ENCODE peak calls at places on chromosomes 6 and 20, in six cellular contexts. E is heart left ventricle, Y is astrocyte of the spinal cord, P is GM12865, G is psoas muscle, T is Peyer's patch. Q is an unnamed sample.

GRCh38 chr20:10955166-10955565 is 281.4 kb upstream of the JAG1 start:
- DNase-seq in E (no peak), Y (peak; percentile 69), P (no peak), G (no peak), T (no peak), Q (no peak)

GRCh38 chr6:113733386-113733785 is 123.8 kb upstream of the MARCKS start:
- DNase-seq in E (no peak), Y (no peak), P (no peak), G (no peak), T (no peak), Q (no peak)

GRCh38 chr6:2020909-2021308 is 224.5 kb downstream of the GMDS start:
- DNase-seq in E (no peak), Y (peak; percentile 71), P (no peak), G (no peak), T (no peak), Q (peak; percentile 17)

GRCh38 chr20:23257848-23258746 is 92.5 kb upstream of the NXT1 start:
- DNase-seq in E (no peak), Y (peak; percentile 89), P (no peak), G (no peak), T (no peak), Q (peak; percentile 95)

GRCh38 chr20:47603260-47603659 is 101.6 kb downstream of the NCOA3 start:
- DNase-seq in E (no peak), Y (no peak), P (no peak), G (no peak), T (no peak), Q (no peak)

GRCh38 chr6:122790740-122791679 is 2.0 kb downstream of the SMPDL3A start:
- DNase-seq in E (no peak), Y (no peak), P (no peak), G (no peak), T (no peak), Q (no peak)

GRCh38 chr6:135231469-135231844 is 50.3 kb downstream of the MYB start:
- DNase-seq in E (no peak), Y (peak; percentile 8), P (peak; percentile 72), G (no peak), T (no peak), Q (peak; percentile 42)

GRCh38 chr6:33018904-33019303 is 9.5 kb upstream of the HLA-DOA start:
- DNase-seq in E (peak; percentile 69), Y (peak; percentile 4), P (peak; percentile 92), G (no peak), T (peak; percentile 94), Q (peak; percentile 61)

GRCh38 chr6:19818805-19819204 is 18.4 kb upstream of the ID4 start:
- DNase-seq in E (no peak), Y (no peak), P (no peak), G (no peak), T (no peak), Q (no peak)

GRCh38 chr6:31270788-31271640 is 878 bp downstream of the HLA-C start:
- DNase-seq in E (peak; percentile 85), Y (peak; percentile 19), P (peak; percentile 74), G (peak; percentile 81), T (peak; percentile 93), Q (peak; percentile 61)

GRCh38 chr6:31070711-31071197 is 41.6 kb downstream of the C6orf15 start:
- DNase-seq in E (peak; percentile 47), Y (peak; percentile 79), P (peak; percentile 34), G (no peak), T (no peak), Q (peak; percentile 89)

GRCh38 chr20:32995802-32996201 is 8.4 kb downstream of the SUN5 start:
- DNase-seq in E (no peak), Y (no peak), P (no peak), G (no peak), T (no peak), Q (no peak)
- TF ChIP-seq CTCF in E (no peak), Y (no peak), P (no peak), G (no peak), T (no peak), Q (no peak)

GRCh38 chr20:38731738-38732113 is 7.4 kb downstream of the SLC32A1 start:
- DNase-seq in E (no peak), Y (no peak), P (no peak), G (no peak), T (no peak), Q (no peak)
- TF ChIP-seq CTCF in E (peak; percentile 11), Y (no peak), P (no peak), G (no peak), T (no peak), Q (no peak)

GRCh38 chr20:2626853-2627541 is 25.4 kb upstream of the NOP56 start:
- DNase-seq in E (no peak), Y (peak; percentile 75), P (no peak), G (no peak), T (peak; percentile 65), Q (peak; percentile 81)

GRCh38 chr20:2633381-2633780 is 19.1 kb upstream of the NOP56 start:
- DNase-seq in E (no peak), Y (no peak), P (no peak), G (no peak), T (no peak), Q (no peak)

GRCh38 chr20:2631228-2631627 is 21.2 kb upstream of the NOP56 start:
- DNase-seq in E (no peak), Y (peak; percentile 29), P (no peak), G (no peak), T (no peak), Q (peak; percentile 19)
- TF ChIP-seq CTCF in E (no peak), Y (peak; percentile 17), P (no peak), G (no peak), T (no peak), Q (no peak)

GRCh38 chr20:43911066-43911465 is 3.6 kb upstream of the TOX2 start:
- DNase-seq in E (no peak), Y (peak; percentile 58), P (peak; percentile 43), G (no peak), T (peak; percentile 32), Q (peak; percentile 90)
- TF ChIP-seq CTCF in E (no peak), Y (peak; percentile 9), P (no peak), G (no peak), T (no peak), Q (peak; percentile 34)

Q was measured in cardiac fibroblast.